ENCODE peak calls at places on chromosomes 7 and 10, in seven cellular contexts. X, C, R, T, E, I and J are unnamed samples.

GRCh38 chr10:132972149-132972985 is 30.0 kb upstream of the CFAP46 start:
- DNase-seq in I (no peak), T (no peak), R (no peak), C (no peak), E (no peak), X (peak), J (no peak)

GRCh38 chr10:26112532-26112931 is 104.0 kb upstream of the GAD2 start:
- DNase-seq in X (no peak), T (no peak), I (no peak), R (no peak), E (no peak), C (no peak), J (no peak)

GRCh38 chr10:132306951-132307751 is 599 bp downstream of the STK32C start:
- DNase-seq in C (peak), E (no peak), I (peak), X (peak), T (no peak), R (peak), J (no peak)

GRCh38 chr7:140908351-140908750 is 16.4 kb downstream of the BRAF start:
- DNase-seq in T (no peak), E (no peak), C (no peak), I (no peak), X (no peak), R (no peak), J (no peak)

GRCh38 chr10:47260505-47261111 is 39.4 kb upstream of the GDF10 start:
- DNase-seq in I (no peak), R (no peak), E (no peak), T (no peak), C (no peak), X (peak), J (no peak)

GRCh38 chr10:73865459-73866442 is 8.6 kb downstream of the CAMK2G start:
- DNase-seq in I (no peak), C (no peak), R (no peak), T (no peak), X (no peak), E (peak), J (peak)

GRCh38 chr10:68955414-68955785 is 570 bp upstream of the DDX21 start:
- DNase-seq in I (peak), T (no peak), R (peak), C (no peak), X (peak), E (no peak), J (no peak)

GRCh38 chr7:100430450-100431285 is 1.0 kb downstream of the MEPCE start:
- DNase-seq in X (peak), R (no peak), E (no peak), C (no peak), T (no peak), I (peak), J (no peak)

GRCh38 chr10:95628786-95629185 is 27.7 kb downstream of the ALDH18A1 start:
- DNase-seq in C (no peak), X (no peak), E (no peak), R (peak), T (no peak), I (no peak), J (no peak)

GRCh38 chr7:90743626-90744025 is 147.5 kb downstream of the CDK14 start:
- DNase-seq in X (no peak), T (no peak), C (no peak), I (no peak), R (no peak), E (no peak), J (no peak)

DNA sequence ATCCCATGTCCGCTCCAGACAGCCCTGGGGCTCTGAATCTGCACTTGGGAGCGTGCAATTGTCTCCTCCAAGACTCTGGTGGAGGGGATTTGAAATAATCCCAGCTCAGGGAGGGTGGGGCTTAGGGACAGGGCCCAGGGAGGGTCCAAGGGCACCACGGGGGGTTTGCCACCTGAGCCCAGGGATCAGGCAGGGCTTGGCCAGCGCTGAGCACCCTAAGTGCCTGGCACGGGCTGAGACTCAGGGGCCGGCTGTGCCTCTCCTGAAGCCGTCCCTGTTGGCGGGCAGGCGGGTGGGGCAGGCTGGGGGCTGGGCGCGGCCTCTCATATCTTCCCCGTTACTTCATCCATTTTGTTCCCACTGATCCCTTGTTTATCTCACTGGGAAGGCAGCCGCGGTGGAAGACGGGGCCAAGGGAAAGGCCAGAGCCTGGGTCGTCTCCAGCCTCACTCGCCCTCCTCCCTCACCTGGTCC is 41.8 kb upstream of the ELN start:
- DNase-seq in C (no peak), T (no peak), E (no peak), R (peak), X (peak), I (no peak), J (no peak)
- TF ChIP-seq EZH2phosphoT487 in C (no peak), T (no peak), E (no peak), R (no peak), X (no peak), I (no peak), J (no peak)

GRCh38 chr10:125700355-125700911 is 17.5 kb upstream of the TEX36 start:
- DNase-seq in E (no peak), C (peak), X (no peak), R (no peak), T (no peak), I (no peak), J (no peak)

GRCh38 chr10:125698599-125698998 is 15.6 kb upstream of the TEX36 start:
- DNase-seq in X (no peak), T (no peak), R (no peak), I (no peak), E (no peak), C (no peak), J (no peak)

GRCh38 chr10:125694874-125695273 is 11.9 kb upstream of the TEX36 start:
- DNase-seq in R (peak), E (no peak), T (no peak), C (peak), X (no peak), I (no peak), J (no peak)

DNA sequence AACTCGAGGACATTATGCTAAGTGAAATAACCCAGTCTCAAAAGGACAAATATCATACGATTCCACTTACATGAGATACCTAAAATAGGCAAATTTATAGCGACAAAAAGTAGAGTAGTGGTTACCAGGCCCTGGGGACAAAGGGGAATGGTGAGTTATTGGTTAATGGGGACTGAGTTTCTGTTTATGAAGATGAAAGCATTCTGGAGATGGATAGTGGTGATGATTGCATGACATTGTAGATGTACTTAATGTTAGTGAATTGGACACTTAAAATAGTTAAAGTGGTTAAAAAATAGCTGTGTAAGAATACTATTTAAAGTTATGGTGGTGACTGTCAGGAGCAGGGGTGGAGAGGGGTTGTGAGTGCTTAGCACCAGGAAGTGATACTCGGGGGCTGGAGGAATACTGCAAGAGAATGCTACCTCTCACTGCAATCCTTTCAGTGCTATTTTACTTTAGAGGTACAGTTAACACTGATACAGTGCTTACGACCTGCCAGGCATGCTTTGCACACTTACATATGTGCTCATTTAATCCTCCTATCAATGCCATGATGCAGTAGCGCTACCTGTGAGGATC is 16.7 kb upstream of the TEX36 start:
- DNase-seq in C (no peak), R (no peak), I (no peak), E (no peak), T (no peak), X (no peak), J (no peak)
- H3K4me2 ChIP-seq in C (no peak), R (no peak), I (no peak), E (no peak), T (no peak), X (no peak), J (no peak)

GRCh38 chr10:13222151-13222550 is 12.0 kb downstream of the UCMA start:
- DNase-seq in C (no peak), E (no peak), I (no peak), R (no peak), X (no peak), T (no peak), J (no peak)

GRCh38 chr10:13222566-13222965 is 11.6 kb downstream of the UCMA start:
- DNase-seq in E (no peak), T (no peak), I (no peak), R (no peak), C (no peak), X (no peak), J (no peak)

GRCh38 chr10:13218878-13219277 is 15.3 kb downstream of the UCMA start:
- DNase-seq in E (no peak), T (no peak), C (no peak), R (no peak), I (no peak), X (no peak), J (no peak)

GRCh38 chr10:13221572-13221971 is 12.6 kb downstream of the UCMA start:
- DNase-seq in E (no peak), I (no peak), C (peak), T (no peak), X (no peak), R (no peak), J (no peak)

GRCh38 chr10:13219685-13220670 is 14.2 kb downstream of the UCMA start:
- DNase-seq in I (peak), E (peak), C (peak), X (peak), R (peak), T (peak), J (peak)
- TF ChIP-seq CTCF in I (peak), E (peak), C (peak), X (peak), R (peak), T (peak), J (peak)

GRCh38 chr7:34133983-34134782 is 228.8 kb downstream of the BMPER start:
- DNase-seq in R (peak), T (peak), C (peak), I (peak), X (peak), E (peak), J (peak)
- TF ChIP-seq EZH2phosphoT487 in R (no peak), T (no peak), C (no peak), I (no peak), X (no peak), E (no peak), J (no peak)

DNA sequence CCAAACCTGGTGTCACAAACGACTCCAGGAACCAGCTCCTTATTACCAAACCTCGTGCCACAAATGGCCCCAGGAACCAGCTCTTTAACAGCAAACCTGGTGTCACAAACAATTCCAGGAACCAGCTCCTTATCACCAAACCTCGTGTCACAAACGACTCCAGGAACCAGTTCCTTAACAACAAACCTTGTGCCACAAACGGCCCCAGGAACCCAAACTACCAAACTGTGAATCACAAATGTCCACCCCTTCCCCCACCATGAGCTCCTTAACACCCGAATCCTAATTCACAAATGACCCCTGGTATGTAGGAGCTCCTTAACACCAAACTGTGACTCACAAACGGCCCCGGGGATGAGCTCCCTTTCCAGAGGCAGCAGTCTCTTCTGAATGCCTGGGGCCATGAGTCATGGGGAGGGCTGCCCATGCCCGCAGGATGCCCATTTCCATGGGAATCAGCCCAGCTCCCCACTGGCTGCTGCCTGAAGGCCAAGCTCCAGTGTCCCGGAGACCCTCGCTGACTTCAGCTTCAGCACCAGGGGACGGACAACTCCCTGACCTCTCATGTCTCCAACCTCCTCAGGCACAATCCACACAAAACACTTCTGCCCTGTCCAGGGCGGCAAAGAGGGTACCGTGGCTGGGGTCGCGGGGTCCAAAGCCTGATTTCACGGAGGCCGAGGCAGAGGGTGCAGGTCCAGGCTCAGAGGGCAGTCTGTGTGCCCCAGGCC is 213.1 kb downstream of the ELFN1 start:
- DNase-seq in T (peak), X (peak), C (peak), E (no peak), I (no peak), R (no peak), J (no peak)
- H3K4me2 ChIP-seq in T (peak), X (no peak), C (peak), E (no peak), I (no peak), R (no peak), J (no peak)

DNA sequence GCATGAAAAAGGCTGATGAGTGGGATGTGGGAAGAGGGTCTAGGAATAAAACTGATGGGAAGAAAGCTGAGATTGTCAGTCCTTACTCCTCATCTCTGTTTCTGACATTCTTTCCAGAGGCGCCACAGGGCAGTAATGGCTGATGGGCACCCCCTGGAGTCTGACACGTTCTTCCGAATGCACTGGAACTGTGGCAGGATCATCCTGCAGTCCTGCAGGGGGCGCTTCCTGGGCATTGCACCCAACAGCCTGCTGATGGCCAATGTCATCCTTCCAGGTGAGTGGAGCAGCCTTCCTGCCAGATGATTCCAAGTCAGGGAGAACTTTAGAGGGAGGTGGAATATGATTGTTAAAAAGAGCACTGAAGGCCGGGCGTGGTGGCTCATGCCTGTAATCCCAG is 4.8 kb downstream of the FSCN3 start:
- DNase-seq in R (no peak), I (peak), E (no peak), T (peak), X (peak), C (peak), J (no peak)
- TF ChIP-seq CTCF in R (peak), I (peak), E (peak), T (peak), X (peak), C (peak), J (peak)